ENCODE peak calls at places on chromosome 1, in nine cellular contexts. S is activated naive CD8-positive, alpha-beta T cell treated with anti-CD3 and anti-CD28 coated beads, Interleukin-2, amount 50 U/mL, for 16 hours; G is CD8-positive, alpha-beta T cell; C is T-helper 9 cell; D is EL; N is mucosa of descending colon; V is endothelial cell of umbilical vein; B is activated CD8-positive, alpha-beta memory T cell treated with anti-CD3 and anti-CD28 coated beads, Interleukin-2, amount 50 U/mL, for 48 hours; X is stimulated activated naive CD8-positive, alpha-beta T cell treated with anti-CD3 and anti-CD28 coated beads, Interleukin-15, Interleukin-2, amounts not matched to agents 100 U/mL and 50 U/mL, for 24 hours. J is an unnamed sample.
A peak's percentile ranks its signal among the peaks of the same experiment; 100 is the strongest.

GRCh38 chr1:71273326-71273725 is 192.5 kb upstream of the ZRANB2 start:
- DNase-seq in S (no peak), G (no peak), C (no peak), D (no peak), N (no peak), V (no peak), B (no peak), X (no peak), J (no peak)

GRCh38 chr1:41238311-41239094 is 3.6 kb downstream of the SCMH1 start:
- DNase-seq in S (no peak), G (no peak), C (no peak), D (peak; percentile 54), N (no peak), V (peak; percentile 21), B (no peak), X (no peak), J (no peak)

GRCh38 chr1:31580891-31581603 is 4.7 kb downstream of the TINAGL1 start:
- DNase-seq in S (no peak), G (no peak), C (no peak), D (no peak), N (no peak), V (no peak), B (no peak), X (no peak), J (no peak)

GRCh38 chr1:31786366-31787060 is 22.4 kb upstream of the ADGRB2 start:
- DNase-seq in S (no peak), G (no peak), C (no peak), D (no peak), N (no peak), V (no peak), B (peak; percentile 38), X (no peak), J (no peak)

GRCh38 chr1:115275216-115275615 is 62.8 kb downstream of the NGF start:
- DNase-seq in S (no peak), G (no peak), C (no peak), D (peak; percentile 39), N (no peak), V (peak; percentile 14), B (no peak), X (no peak), J (no peak)

GRCh38 chr1:70487910-70488665 is 77.0 kb downstream of the CTH start:
- DNase-seq in S (no peak), G (no peak), C (no peak), D (peak; percentile 55), N (no peak), V (peak; percentile 51), B (no peak), X (no peak), J (no peak)

GRCh38 chr1:75438355-75438754 is 172.6 kb downstream of the SLC44A5 start:
- DNase-seq in S (no peak), G (no peak), C (no peak), D (no peak), N (no peak), V (no peak), B (no peak), X (no peak), J (no peak)

GRCh38 chr1:57638239-57638638 is 214.4 kb upstream of the DAB1 start:
- DNase-seq in S (no peak), G (no peak), C (no peak), D (no peak), N (no peak), V (no peak), B (no peak), X (no peak), J (no peak)

GRCh38 chr1:204447220-204447619 is 35.6 kb upstream of the PPP1R15B start:
- DNase-seq in S (no peak), G (no peak), C (no peak), D (no peak), N (no peak), V (no peak), B (no peak), X (no peak), J (no peak)

GRCh38 chr1:162139398-162139685 is 69.9 kb downstream of the NOS1AP start:
- DNase-seq in S (no peak), G (no peak), C (no peak), D (no peak), N (no peak), V (no peak), B (no peak), X (no peak), J (no peak)

GRCh38 chr1:232950919-232951579 is 638 bp downstream of the NTPCR start:
- DNase-seq in S (no peak), G (peak; percentile 52), C (no peak), D (peak; percentile 31), N (no peak), V (peak; percentile 48), B (no peak), X (peak; percentile 34), J (no peak)

GRCh38 chr1:156291226-156292061 is 4.0 kb downstream of the GLMP start:
- DNase-seq in S (no peak), G (no peak), C (no peak), D (peak; percentile 89), N (peak; percentile 93), V (peak; percentile 89), B (no peak), X (peak; percentile 28), J (no peak)

GRCh38 chr1:201009967-201010645 is 13.4 kb downstream of the KIF21B start:
- DNase-seq in S (no peak), G (no peak), C (no peak), D (no peak), N (no peak), V (no peak), B (no peak), X (no peak), J (no peak)

GRCh38 chr1:53182111-53182593 is 14.5 kb upstream of the CPT2 start:
- DNase-seq in S (peak; percentile 52), G (peak; percentile 87), C (peak; percentile 72), D (peak; percentile 75), N (peak; percentile 90), V (peak; percentile 76), B (peak; percentile 92), X (peak; percentile 88), J (peak; percentile 65)

GRCh38 chr1:165114889-165115285 is 241.6 kb downstream of the LMX1A start:
- DNase-seq in S (no peak), G (no peak), C (no peak), D (no peak), N (no peak), V (no peak), B (no peak), X (no peak), J (no peak)

GRCh38 chr1:77036560-77036959 is 169.3 kb downstream of the ST6GALNAC5 start:
- DNase-seq in S (no peak), G (no peak), C (no peak), D (peak; percentile 48), N (no peak), V (peak; percentile 22), B (no peak), X (peak; percentile 4), J (no peak)

GRCh38 chr1:31705080-31705866 is 1.5 kb upstream of the COL16A1 start:
- DNase-seq in S (no peak), G (peak; percentile 66), C (peak; percentile 41), D (peak; percentile 79), N (peak; percentile 70), V (no peak), B (peak; percentile 91), X (peak; percentile 87), J (peak; percentile 11)

GRCh38 chr1:246450485-246451251 is 56.4 kb downstream of the SMYD3 start:
- DNase-seq in S (no peak), G (no peak), C (no peak), D (peak; percentile 19), N (no peak), V (peak; percentile 53), B (no peak), X (no peak), J (no peak)

GRCh38 chr1:156444407-156445001 is 56.1 kb downstream of the MEF2D start:
- DNase-seq in S (no peak), G (no peak), C (no peak), D (peak; percentile 34), N (no peak), V (peak; percentile 43), B (no peak), X (peak; percentile 59), J (no peak)

GRCh38 chr1:25204797-25205441 is 27.4 kb downstream of the SYF2 start:
- DNase-seq in S (no peak), G (peak; percentile 50), C (no peak), D (peak; percentile 73), N (no peak), V (peak; percentile 21), B (no peak), X (no peak), J (no peak)

GRCh38 chr1:18651727-18652126 is 21.1 kb downstream of the PAX7 start:
- DNase-seq in S (no peak), G (peak; percentile 63), C (no peak), D (no peak), N (no peak), V (no peak), B (no peak), X (no peak), J (peak; percentile 6)

GRCh38 chr1:110370827-110371226 is 20.0 kb downstream of the SLC16A4 start:
- DNase-seq in S (no peak), G (no peak), C (no peak), D (peak; percentile 69), N (no peak), V (peak; percentile 33), B (no peak), X (no peak), J (no peak)

GRCh38 chr1:38076038-38076437 is 29.4 kb upstream of the POU3F1 start:
- DNase-seq in S (no peak), G (no peak), C (no peak), D (no peak), N (no peak), V (peak; percentile 26), B (no peak), X (no peak), J (no peak)

GRCh38 chr1:168285971-168286628 is 5.4 kb downstream of the TBX19 start:
- DNase-seq in S (no peak), G (no peak), C (no peak), D (no peak), N (no peak), V (no peak), B (no peak), X (no peak), J (no peak)

GRCh38 chr1:78176448-78176847 is 130.7 kb downstream of the GIPC2 start:
- DNase-seq in S (no peak), G (no peak), C (no peak), D (peak; percentile 75), N (no peak), V (no peak), B (no peak), X (no peak), J (no peak)

GRCh38 chr1:217140041-217140901 is 417.0 kb upstream of the ESRRG start:
- DNase-seq in S (no peak), G (no peak), C (no peak), D (no peak), N (no peak), V (no peak), B (no peak), X (no peak), J (no peak)

J was measured in T follicular helper cell.